ENCODE peak calls at places on chromosomes 2 and 18, in five cellular contexts. T, I, B, P and R are unnamed samples. For H3K4me1 and H3K36me3, the result is how much of the 10 kb centered on the place peaks cover.

GRCh38 chr2:8840475-8841091 is 3.2 kb upstream of the KIDINS220 start:
- DNase-seq in I (no peak), P (no peak), T (no peak), B (no peak), R (no peak)

GRCh38 chr2:27194538-27195354 is 17.1 kb upstream of the ATRAID start:
- DNase-seq in I (no peak), T (no peak), B (no peak), P (no peak), R (no peak)

GRCh38 chr18:32607816-32608215 is 137.1 kb upstream of the GAREM1 start:
- DNase-seq in P (no peak), B (no peak), T (no peak), I (no peak), R (no peak)

GRCh38 chr2:153944775-153945174 is 73.1 kb downstream of the GALNT13 start:
- DNase-seq in T (no peak), I (no peak), P (no peak), B (no peak), R (no peak)

GRCh38 chr2:4938246-4938645 is 753.9 kb upstream of the SOX11 start:
- DNase-seq in T (no peak), P (no peak), I (no peak), B (no peak), R (peak)

GRCh38 chr18:59912007-59912550 is 12.3 kb downstream of the PMAIP1 start:
- DNase-seq in I (peak), T (no peak), B (no peak), P (no peak), R (no peak)

GRCh38 chr2:164700390-164700789 is 79.1 kb upstream of the GRB14 start:
- DNase-seq in B (no peak), P (no peak), T (no peak), I (peak), R (no peak)

GRCh38 chr2:215749092-215749957 is 264.0 kb downstream of the MREG start:
- DNase-seq in B (peak), I (peak), P (no peak), T (peak), R (peak)

GRCh38 chr2:29895296-29895695 is 26.1 kb downstream of the ALK start:
- DNase-seq in B (no peak), P (no peak), T (no peak), I (peak), R (no peak)

GRCh38 chr2:98025481-98026037 is 29.8 kb upstream of the TMEM131 start:
- DNase-seq in P (no peak), I (no peak), T (no peak), B (no peak), R (no peak)
- H3K4me1 ChIP-seq in P (under half), I (under half), T (under half), B (under half), R (under half)

GRCh38 chr2:238172439-238172838 is 13.7 kb downstream of the ERFE start:
- DNase-seq in I (no peak), T (no peak), P (no peak), B (peak), R (no peak)

GRCh38 chr2:238169021-238169707 is 10.4 kb downstream of the ERFE start:
- DNase-seq in I (peak), P (no peak), B (peak), T (no peak), R (no peak)

GRCh38 chr2:238169708-238170251 is 11.0 kb downstream of the ERFE start:
- DNase-seq in B (peak), I (peak), P (no peak), T (no peak), R (no peak)

GRCh38 chr2:238171575-238172187 is 12.9 kb downstream of the ERFE start:
- DNase-seq in P (no peak), B (peak), I (no peak), T (no peak), R (no peak)

GRCh38 chr2:238170386-238171071 is 11.8 kb downstream of the ERFE start:
- DNase-seq in B (peak), P (no peak), T (peak), I (peak), R (peak)
- H3K36me3 ChIP-seq in B (half or more), P (under half), T (half or more), I (under half), R (half or more)

DNA sequence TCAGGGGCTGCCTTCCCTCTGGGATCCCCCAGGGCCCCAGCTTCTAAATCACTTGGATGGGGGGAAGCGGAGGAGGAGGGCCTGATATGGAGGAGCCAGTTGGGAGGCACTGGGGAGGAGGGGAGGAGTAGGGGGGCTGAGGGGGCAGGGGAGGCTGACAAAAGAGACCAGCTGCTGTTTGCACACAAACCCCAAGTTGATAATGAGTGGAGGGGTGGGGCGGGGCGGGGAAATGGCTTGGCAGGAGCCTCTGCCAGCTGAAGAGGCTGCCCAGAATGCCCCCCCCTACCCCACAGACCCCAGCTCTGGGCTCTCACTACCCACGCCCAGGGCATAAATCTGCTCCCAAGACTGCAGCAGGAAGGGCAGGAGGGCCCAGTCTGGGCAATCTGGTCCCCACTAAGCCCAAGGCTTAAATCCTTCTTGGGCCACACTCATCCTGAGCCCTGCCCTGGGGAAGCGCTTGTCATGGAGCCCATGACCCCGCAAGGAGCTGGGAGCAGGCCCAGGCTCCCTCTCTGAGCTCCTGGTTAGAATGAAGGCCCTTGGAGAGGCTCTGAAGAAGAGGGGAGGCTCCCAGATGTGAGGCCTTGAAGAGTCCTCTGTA is 24.9 kb upstream of the PTMA start:
- DNase-seq in I (no peak), T (no peak), P (no peak), B (no peak), R (no peak)
- H3K4me1 ChIP-seq in I (under half), T (under half), P (under half), B (under half), R (under half)

GRCh38 chr2:207088276-207088675 is 77.5 kb downstream of the KLF7 start:
- DNase-seq in P (no peak), T (no peak), I (no peak), B (no peak), R (no peak)

GRCh38 chr2:207088839-207089238 is 76.9 kb downstream of the KLF7 start:
- DNase-seq in T (no peak), P (no peak), B (no peak), I (no peak), R (no peak)

GRCh38 chr2:207091928-207092327 is 73.8 kb downstream of the KLF7 start:
- DNase-seq in I (no peak), B (no peak), T (no peak), P (no peak), R (no peak)

GRCh38 chr2:207091175-207091574 is 74.6 kb downstream of the KLF7 start:
- DNase-seq in P (no peak), I (no peak), B (no peak), T (no peak), R (no peak)

DNA sequence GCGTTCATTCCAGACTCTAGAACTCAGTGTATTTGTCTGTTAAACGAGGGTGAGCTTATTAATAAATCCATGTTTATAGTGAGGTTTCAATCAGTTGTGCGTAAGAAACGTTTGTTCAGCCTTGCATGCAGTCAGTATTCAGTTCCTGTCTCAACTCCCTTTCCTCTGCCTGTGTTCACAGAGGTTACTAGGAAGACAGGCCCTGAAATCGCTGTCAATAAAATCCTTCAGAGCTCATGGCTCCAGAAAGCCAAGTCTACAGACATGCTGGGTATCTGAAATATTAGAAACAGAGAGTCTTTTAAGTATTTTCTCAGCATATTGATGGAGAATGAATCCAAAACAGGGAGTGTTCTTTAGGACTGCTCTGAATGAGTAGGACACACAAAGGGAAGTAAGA is 75.4 kb downstream of the KLF7 start:
- DNase-seq in P (no peak), B (no peak), T (no peak), I (no peak), R (no peak)
- H3K36me3 ChIP-seq in P (under half), B (under half), T (under half), I (under half), R (under half)

GRCh38 chr18:5963267-5963666 is 67.9 kb upstream of the TMEM200C start:
- DNase-seq in P (no peak), T (no peak), B (no peak), I (no peak), R (no peak)

GRCh38 chr18:5958822-5959221 is 63.5 kb upstream of the TMEM200C start:
- DNase-seq in P (no peak), T (no peak), B (no peak), I (no peak), R (no peak)

GRCh38 chr18:5962362-5962761 is 67.0 kb upstream of the TMEM200C start:
- DNase-seq in I (peak), B (no peak), T (no peak), P (no peak), R (no peak)

GRCh38 chr18:5961828-5962150 is 66.5 kb upstream of the TMEM200C start:
- DNase-seq in P (no peak), B (no peak), T (no peak), I (no peak), R (no peak)

DNA sequence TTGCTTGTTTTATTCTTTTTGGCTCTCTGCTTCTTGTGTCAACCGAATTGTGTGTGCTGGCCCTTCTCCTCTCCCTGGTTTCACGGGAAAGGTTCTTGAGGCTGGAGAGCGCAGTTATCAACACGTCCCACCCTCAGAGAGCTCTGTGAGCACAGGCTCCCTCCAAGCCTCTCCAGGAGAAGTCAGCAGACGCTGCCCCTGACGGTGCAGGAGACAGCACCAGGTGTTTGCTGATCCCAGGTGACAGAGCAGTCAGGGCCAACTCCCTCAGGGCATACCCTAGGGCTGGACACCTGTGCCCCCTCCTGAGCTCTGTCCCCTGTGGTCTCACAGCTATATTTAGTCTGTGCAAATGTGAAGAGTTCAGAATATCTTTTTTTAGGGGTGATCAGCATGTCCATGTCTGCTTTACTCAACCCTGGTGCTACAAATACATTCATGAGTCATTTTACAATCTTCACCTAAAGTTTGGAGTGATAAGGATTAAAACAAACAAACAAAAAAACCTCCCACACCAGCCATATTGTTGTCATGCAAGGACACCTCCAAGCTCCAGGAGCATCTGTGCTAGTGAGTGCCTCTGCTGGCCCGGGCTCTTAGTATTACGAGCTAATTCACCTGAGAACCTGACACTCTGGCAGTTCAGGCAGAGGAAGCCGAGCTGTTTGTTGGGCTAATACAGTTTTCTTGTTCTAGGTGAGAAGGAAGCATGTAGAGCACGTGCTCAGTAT is 65.9 kb upstream of the TMEM200C start:
- DNase-seq in I (no peak), P (no peak), B (no peak), T (no peak), R (no peak)
- H3K4me1 ChIP-seq in I (under half), P (under half), B (under half), T (under half), R (under half)